ENCODE peak calls at places on chromosomes 7 and 10, in ten cellular contexts. One of them, this sample, is unnamed.
A peak's percentile ranks its signal among the peaks of the same experiment; 100 is the strongest.

GRCh38 chr10:80413152-80413996 is 5.0 kb downstream of the PRXL2A start:
- DNase-seq in activated CD8-positive, alpha-beta memory T cell treated with anti-CD3 and anti-CD28 coated beads for 48 hours: no peak
- DNase-seq in RWPE1: peak; percentile 68
- DNase-seq in AG04450: no peak
- DNase-seq in activated CD4-positive, alpha-beta T cell treated with anti-CD3 and anti-CD28 coated beads for 24 hours: no peak
- DNase-seq in LoVo: no peak
- DNase-seq in activated T-cell treated with anti-CD3 and anti-CD28 coated beads for 24 hours: no peak
- DNase-seq in astrocyte of the spinal cord: peak; percentile 60
- DNase-seq in mucosa of gallbladder: no peak
- DNase-seq in NCI-H524: peak; percentile 33
- DNase-seq in this sample: no peak

GRCh38 chr7:2018786-2019692 is 213.7 kb downstream of the MAD1L1 start:
- DNase-seq in LoVo: no peak
- DNase-seq in astrocyte of the spinal cord: peak; percentile 86
- DNase-seq in activated CD4-positive, alpha-beta T cell treated with anti-CD3 and anti-CD28 coated beads for 24 hours: no peak
- DNase-seq in activated CD8-positive, alpha-beta memory T cell treated with anti-CD3 and anti-CD28 coated beads for 48 hours: no peak
- DNase-seq in AG04450: peak; percentile 37
- DNase-seq in RWPE1: peak; percentile 50
- DNase-seq in NCI-H524: no peak
- DNase-seq in mucosa of gallbladder: no peak
- DNase-seq in activated T-cell treated with anti-CD3 and anti-CD28 coated beads for 24 hours: no peak
- DNase-seq in this sample: no peak

GRCh38 chr10:13990392-13990805 is 340.3 kb downstream of the FRMD4A start:
- DNase-seq in astrocyte of the spinal cord: no peak
- DNase-seq in NCI-H524: no peak
- DNase-seq in activated CD4-positive, alpha-beta T cell treated with anti-CD3 and anti-CD28 coated beads for 24 hours: no peak
- DNase-seq in RWPE1: no peak
- DNase-seq in activated T-cell treated with anti-CD3 and anti-CD28 coated beads for 24 hours: no peak
- DNase-seq in LoVo: no peak
- DNase-seq in AG04450: no peak
- DNase-seq in activated CD8-positive, alpha-beta memory T cell treated with anti-CD3 and anti-CD28 coated beads for 48 hours: no peak
- DNase-seq in mucosa of gallbladder: no peak
- DNase-seq in this sample: no peak

GRCh38 chr10:77542860-77543259 is 94.7 kb downstream of the KCNMA1 start:
- DNase-seq in mucosa of gallbladder: no peak
- DNase-seq in activated CD8-positive, alpha-beta memory T cell treated with anti-CD3 and anti-CD28 coated beads for 48 hours: no peak
- DNase-seq in activated T-cell treated with anti-CD3 and anti-CD28 coated beads for 24 hours: no peak
- DNase-seq in RWPE1: no peak
- DNase-seq in NCI-H524: no peak
- DNase-seq in AG04450: no peak
- DNase-seq in astrocyte of the spinal cord: no peak
- DNase-seq in LoVo: no peak
- DNase-seq in activated CD4-positive, alpha-beta T cell treated with anti-CD3 and anti-CD28 coated beads for 24 hours: no peak
- DNase-seq in this sample: no peak

GRCh38 chr7:95871078-95871848 is 98.9 kb downstream of the DYNC1I1 start:
- DNase-seq in activated CD4-positive, alpha-beta T cell treated with anti-CD3 and anti-CD28 coated beads for 24 hours: no peak
- DNase-seq in activated CD8-positive, alpha-beta memory T cell treated with anti-CD3 and anti-CD28 coated beads for 48 hours: no peak
- DNase-seq in NCI-H524: peak; percentile 65
- DNase-seq in RWPE1: peak; percentile 32
- DNase-seq in AG04450: peak; percentile 7
- DNase-seq in mucosa of gallbladder: peak; percentile 48
- DNase-seq in LoVo: peak; percentile 58
- DNase-seq in astrocyte of the spinal cord: peak; percentile 59
- DNase-seq in activated T-cell treated with anti-CD3 and anti-CD28 coated beads for 24 hours: no peak
- DNase-seq in this sample: peak; percentile 10

GRCh38 chr7:134625571-134625970 is 21.1 kb upstream of the BPGM start:
- DNase-seq in LoVo: no peak
- DNase-seq in AG04450: peak; percentile 76
- DNase-seq in NCI-H524: no peak
- DNase-seq in RWPE1: no peak
- DNase-seq in activated T-cell treated with anti-CD3 and anti-CD28 coated beads for 24 hours: no peak
- DNase-seq in mucosa of gallbladder: no peak
- DNase-seq in astrocyte of the spinal cord: peak; percentile 73
- DNase-seq in activated CD4-positive, alpha-beta T cell treated with anti-CD3 and anti-CD28 coated beads for 24 hours: no peak
- DNase-seq in activated CD8-positive, alpha-beta memory T cell treated with anti-CD3 and anti-CD28 coated beads for 48 hours: no peak
- DNase-seq in this sample: no peak

GRCh38 chr7:6403907-6404306 is 43.8 kb downstream of the DAGLB start:
- DNase-seq in LoVo: no peak
- DNase-seq in AG04450: no peak
- DNase-seq in astrocyte of the spinal cord: no peak
- DNase-seq in RWPE1: peak; percentile 60
- DNase-seq in NCI-H524: no peak
- DNase-seq in mucosa of gallbladder: no peak
- DNase-seq in activated T-cell treated with anti-CD3 and anti-CD28 coated beads for 24 hours: no peak
- DNase-seq in activated CD8-positive, alpha-beta memory T cell treated with anti-CD3 and anti-CD28 coated beads for 48 hours: no peak
- DNase-seq in activated CD4-positive, alpha-beta T cell treated with anti-CD3 and anti-CD28 coated beads for 24 hours: no peak
- DNase-seq in this sample: no peak

GRCh38 chr7:82164813-82165212 is 278.8 kb downstream of the CACNA2D1 start:
- DNase-seq in activated T-cell treated with anti-CD3 and anti-CD28 coated beads for 24 hours: no peak
- DNase-seq in NCI-H524: peak; percentile 62
- DNase-seq in activated CD4-positive, alpha-beta T cell treated with anti-CD3 and anti-CD28 coated beads for 24 hours: no peak
- DNase-seq in AG04450: peak; percentile 46
- DNase-seq in RWPE1: peak; percentile 4
- DNase-seq in mucosa of gallbladder: no peak
- DNase-seq in astrocyte of the spinal cord: peak; percentile 68
- DNase-seq in activated CD8-positive, alpha-beta memory T cell treated with anti-CD3 and anti-CD28 coated beads for 48 hours: no peak
- DNase-seq in LoVo: no peak
- DNase-seq in this sample: no peak

GRCh38 chr10:688621-689426 is 644 bp downstream of the DIP2C start:
- DNase-seq in RWPE1: no peak
- DNase-seq in activated CD4-positive, alpha-beta T cell treated with anti-CD3 and anti-CD28 coated beads for 24 hours: no peak
- DNase-seq in LoVo: no peak
- DNase-seq in activated T-cell treated with anti-CD3 and anti-CD28 coated beads for 24 hours: no peak
- DNase-seq in AG04450: no peak
- DNase-seq in mucosa of gallbladder: no peak
- DNase-seq in NCI-H524: no peak
- DNase-seq in activated CD8-positive, alpha-beta memory T cell treated with anti-CD3 and anti-CD28 coated beads for 48 hours: no peak
- DNase-seq in astrocyte of the spinal cord: peak; percentile 45
- DNase-seq in this sample: no peak

GRCh38 chr7:17706734-17707133 is 233.6 kb downstream of the SNX13 start:
- DNase-seq in activated CD4-positive, alpha-beta T cell treated with anti-CD3 and anti-CD28 coated beads for 24 hours: no peak
- DNase-seq in astrocyte of the spinal cord: peak; percentile 76
- DNase-seq in LoVo: peak; percentile 70
- DNase-seq in NCI-H524: peak; percentile 66
- DNase-seq in mucosa of gallbladder: peak; percentile 38
- DNase-seq in activated CD8-positive, alpha-beta memory T cell treated with anti-CD3 and anti-CD28 coated beads for 48 hours: no peak
- DNase-seq in activated T-cell treated with anti-CD3 and anti-CD28 coated beads for 24 hours: no peak
- DNase-seq in RWPE1: peak; percentile 68
- DNase-seq in AG04450: peak; percentile 18
- DNase-seq in this sample: peak; percentile 13

GRCh38 chr7:66205736-66206080 is 574 bp downstream of the TPST1 start:
- DNase-seq in activated CD4-positive, alpha-beta T cell treated with anti-CD3 and anti-CD28 coated beads for 24 hours: no peak
- DNase-seq in astrocyte of the spinal cord: no peak
- DNase-seq in LoVo: no peak
- DNase-seq in activated CD8-positive, alpha-beta memory T cell treated with anti-CD3 and anti-CD28 coated beads for 48 hours: no peak
- DNase-seq in RWPE1: peak; percentile 22
- DNase-seq in AG04450: no peak
- DNase-seq in activated T-cell treated with anti-CD3 and anti-CD28 coated beads for 24 hours: no peak
- DNase-seq in NCI-H524: peak; percentile 17
- DNase-seq in mucosa of gallbladder: no peak
- DNase-seq in this sample: no peak

GRCh38 chr10:49398000-49398861 is 2.3 kb upstream of the DRGX start:
- DNase-seq in mucosa of gallbladder: peak; percentile 55
- DNase-seq in NCI-H524: no peak
- DNase-seq in activated CD4-positive, alpha-beta T cell treated with anti-CD3 and anti-CD28 coated beads for 24 hours: peak; percentile 35
- DNase-seq in AG04450: no peak
- DNase-seq in activated T-cell treated with anti-CD3 and anti-CD28 coated beads for 24 hours: peak; percentile 30
- DNase-seq in activated CD8-positive, alpha-beta memory T cell treated with anti-CD3 and anti-CD28 coated beads for 48 hours: peak; percentile 35
- DNase-seq in RWPE1: peak; percentile 84
- DNase-seq in LoVo: no peak
- DNase-seq in astrocyte of the spinal cord: peak; percentile 41
- DNase-seq in this sample: peak; percentile 50

GRCh38 chr10:71222541-71223364 is 10.4 kb downstream of the UNC5B start:
- DNase-seq in AG04450: no peak
- DNase-seq in LoVo: no peak
- DNase-seq in activated T-cell treated with anti-CD3 and anti-CD28 coated beads for 24 hours: no peak
- DNase-seq in mucosa of gallbladder: no peak
- DNase-seq in NCI-H524: no peak
- DNase-seq in astrocyte of the spinal cord: peak; percentile 38
- DNase-seq in RWPE1: no peak
- DNase-seq in activated CD8-positive, alpha-beta memory T cell treated with anti-CD3 and anti-CD28 coated beads for 48 hours: no peak
- DNase-seq in activated CD4-positive, alpha-beta T cell treated with anti-CD3 and anti-CD28 coated beads for 24 hours: no peak
- DNase-seq in this sample: no peak

GRCh38 chr10:34333513-34333912 is 481.6 kb downstream of the PARD3 start:
- DNase-seq in mucosa of gallbladder: no peak
- DNase-seq in LoVo: no peak
- DNase-seq in activated CD8-positive, alpha-beta memory T cell treated with anti-CD3 and anti-CD28 coated beads for 48 hours: no peak
- DNase-seq in AG04450: peak; percentile 23
- DNase-seq in activated CD4-positive, alpha-beta T cell treated with anti-CD3 and anti-CD28 coated beads for 24 hours: no peak
- DNase-seq in astrocyte of the spinal cord: no peak
- DNase-seq in RWPE1: peak; percentile 11
- DNase-seq in NCI-H524: no peak
- DNase-seq in activated T-cell treated with anti-CD3 and anti-CD28 coated beads for 24 hours: no peak
- DNase-seq in this sample: no peak

GRCh38 chr10:3955954-3956617 is 171.1 kb upstream of the KLF6 start:
- DNase-seq in activated CD4-positive, alpha-beta T cell treated with anti-CD3 and anti-CD28 coated beads for 24 hours: no peak
- DNase-seq in astrocyte of the spinal cord: no peak
- DNase-seq in AG04450: no peak
- DNase-seq in mucosa of gallbladder: no peak
- DNase-seq in NCI-H524: no peak
- DNase-seq in RWPE1: no peak
- DNase-seq in LoVo: no peak
- DNase-seq in activated CD8-positive, alpha-beta memory T cell treated with anti-CD3 and anti-CD28 coated beads for 48 hours: no peak
- DNase-seq in activated T-cell treated with anti-CD3 and anti-CD28 coated beads for 24 hours: no peak
- DNase-seq in this sample: no peak

GRCh38 chr7:142010952-142011548 is 15.4 kb downstream of the MGAM start:
- DNase-seq in activated CD8-positive, alpha-beta memory T cell treated with anti-CD3 and anti-CD28 coated beads for 48 hours: no peak
- DNase-seq in activated T-cell treated with anti-CD3 and anti-CD28 coated beads for 24 hours: no peak
- DNase-seq in activated CD4-positive, alpha-beta T cell treated with anti-CD3 and anti-CD28 coated beads for 24 hours: no peak
- DNase-seq in AG04450: no peak
- DNase-seq in RWPE1: no peak
- DNase-seq in NCI-H524: no peak
- DNase-seq in astrocyte of the spinal cord: no peak
- DNase-seq in LoVo: peak; percentile 28
- DNase-seq in mucosa of gallbladder: no peak
- DNase-seq in this sample: no peak

GRCh38 chr7:30032310-30033125 is 4.3 kb downstream of the PLEKHA8 start:
- DNase-seq in NCI-H524: peak; percentile 28
- DNase-seq in AG04450: peak; percentile 68
- DNase-seq in mucosa of gallbladder: no peak
- DNase-seq in activated T-cell treated with anti-CD3 and anti-CD28 coated beads for 24 hours: no peak
- DNase-seq in activated CD8-positive, alpha-beta memory T cell treated with anti-CD3 and anti-CD28 coated beads for 48 hours: no peak
- DNase-seq in astrocyte of the spinal cord: peak; percentile 53
- DNase-seq in RWPE1: no peak
- DNase-seq in LoVo: no peak
- DNase-seq in activated CD4-positive, alpha-beta T cell treated with anti-CD3 and anti-CD28 coated beads for 24 hours: no peak
- DNase-seq in this sample: no peak

GRCh38 chr7:7869036-7869435 is 99.6 kb upstream of the GLCCI1 start:
- DNase-seq in RWPE1: no peak
- DNase-seq in activated T-cell treated with anti-CD3 and anti-CD28 coated beads for 24 hours: no peak
- DNase-seq in LoVo: no peak
- DNase-seq in astrocyte of the spinal cord: no peak
- DNase-seq in AG04450: no peak
- DNase-seq in mucosa of gallbladder: no peak
- DNase-seq in activated CD4-positive, alpha-beta T cell treated with anti-CD3 and anti-CD28 coated beads for 24 hours: no peak
- DNase-seq in NCI-H524: no peak
- DNase-seq in activated CD8-positive, alpha-beta memory T cell treated with anti-CD3 and anti-CD28 coated beads for 48 hours: no peak
- DNase-seq in this sample: no peak

GRCh38 chr10:23439452-23439919 is 611 bp downstream of the OTUD1 start:
- DNase-seq in LoVo: no peak
- DNase-seq in NCI-H524: no peak
- DNase-seq in activated T-cell treated with anti-CD3 and anti-CD28 coated beads for 24 hours: no peak
- DNase-seq in activated CD4-positive, alpha-beta T cell treated with anti-CD3 and anti-CD28 coated beads for 24 hours: no peak
- DNase-seq in AG04450: no peak
- DNase-seq in astrocyte of the spinal cord: no peak
- DNase-seq in RWPE1: peak; percentile 34
- DNase-seq in activated CD8-positive, alpha-beta memory T cell treated with anti-CD3 and anti-CD28 coated beads for 48 hours: peak; percentile 13
- DNase-seq in mucosa of gallbladder: no peak
- DNase-seq in this sample: no peak

GRCh38 chr7:33667261-33667660 is 238.1 kb upstream of the BMPER start:
- DNase-seq in activated CD4-positive, alpha-beta T cell treated with anti-CD3 and anti-CD28 coated beads for 24 hours: no peak
- DNase-seq in activated T-cell treated with anti-CD3 and anti-CD28 coated beads for 24 hours: no peak
- DNase-seq in NCI-H524: no peak
- DNase-seq in mucosa of gallbladder: no peak
- DNase-seq in activated CD8-positive, alpha-beta memory T cell treated with anti-CD3 and anti-CD28 coated beads for 48 hours: no peak
- DNase-seq in RWPE1: no peak
- DNase-seq in astrocyte of the spinal cord: peak; percentile 24
- DNase-seq in AG04450: no peak
- DNase-seq in LoVo: no peak
- DNase-seq in this sample: no peak

GRCh38 chr7:33806284-33807157 is 98.8 kb upstream of the BMPER start:
- DNase-seq in mucosa of gallbladder: no peak
- DNase-seq in activated T-cell treated with anti-CD3 and anti-CD28 coated beads for 24 hours: no peak
- DNase-seq in AG04450: no peak
- DNase-seq in activated CD8-positive, alpha-beta memory T cell treated with anti-CD3 and anti-CD28 coated beads for 48 hours: no peak
- DNase-seq in RWPE1: no peak
- DNase-seq in LoVo: no peak
- DNase-seq in activated CD4-positive, alpha-beta T cell treated with anti-CD3 and anti-CD28 coated beads for 24 hours: no peak
- DNase-seq in NCI-H524: no peak
- DNase-seq in astrocyte of the spinal cord: peak; percentile 27
- DNase-seq in this sample: no peak

GRCh38 chr10:122446668-122447410 is 7.6 kb upstream of the ARMS2 start:
- DNase-seq in RWPE1: no peak
- DNase-seq in activated CD8-positive, alpha-beta memory T cell treated with anti-CD3 and anti-CD28 coated beads for 48 hours: no peak
- DNase-seq in activated CD4-positive, alpha-beta T cell treated with anti-CD3 and anti-CD28 coated beads for 24 hours: no peak
- DNase-seq in AG04450: no peak
- DNase-seq in astrocyte of the spinal cord: peak; percentile 20
- DNase-seq in mucosa of gallbladder: no peak
- DNase-seq in NCI-H524: no peak
- DNase-seq in LoVo: no peak
- DNase-seq in activated T-cell treated with anti-CD3 and anti-CD28 coated beads for 24 hours: no peak
- DNase-seq in this sample: no peak

GRCh38 chr7:24337180-24337579 is 53.2 kb downstream of the NPY start:
- DNase-seq in activated CD4-positive, alpha-beta T cell treated with anti-CD3 and anti-CD28 coated beads for 24 hours: no peak
- DNase-seq in astrocyte of the spinal cord: no peak
- DNase-seq in AG04450: no peak
- DNase-seq in mucosa of gallbladder: no peak
- DNase-seq in LoVo: no peak
- DNase-seq in activated T-cell treated with anti-CD3 and anti-CD28 coated beads for 24 hours: no peak
- DNase-seq in NCI-H524: no peak
- DNase-seq in activated CD8-positive, alpha-beta memory T cell treated with anti-CD3 and anti-CD28 coated beads for 48 hours: no peak
- DNase-seq in RWPE1: no peak
- DNase-seq in this sample: no peak

GRCh38 chr7:94662548-94662947 is 6.6 kb upstream of the SGCE start:
- DNase-seq in astrocyte of the spinal cord: no peak
- DNase-seq in activated CD4-positive, alpha-beta T cell treated with anti-CD3 and anti-CD28 coated beads for 24 hours: no peak
- DNase-seq in RWPE1: no peak
- DNase-seq in activated CD8-positive, alpha-beta memory T cell treated with anti-CD3 and anti-CD28 coated beads for 48 hours: no peak
- DNase-seq in activated T-cell treated with anti-CD3 and anti-CD28 coated beads for 24 hours: no peak
- DNase-seq in mucosa of gallbladder: no peak
- DNase-seq in NCI-H524: no peak
- DNase-seq in AG04450: no peak
- DNase-seq in LoVo: no peak
- DNase-seq in this sample: no peak

GRCh38 chr7:151736403-151736909 is 140.5 kb downstream of the PRKAG2 start:
- DNase-seq in activated CD8-positive, alpha-beta memory T cell treated with anti-CD3 and anti-CD28 coated beads for 48 hours: no peak
- DNase-seq in LoVo: peak; percentile 68
- DNase-seq in activated CD4-positive, alpha-beta T cell treated with anti-CD3 and anti-CD28 coated beads for 24 hours: no peak
- DNase-seq in AG04450: peak; percentile 92
- DNase-seq in RWPE1: peak; percentile 76
- DNase-seq in mucosa of gallbladder: peak; percentile 73
- DNase-seq in activated T-cell treated with anti-CD3 and anti-CD28 coated beads for 24 hours: no peak
- DNase-seq in NCI-H524: peak; percentile 81
- DNase-seq in astrocyte of the spinal cord: peak; percentile 97
- DNase-seq in this sample: no peak

GRCh38 chr10:86411281-86411841 is 44.8 kb upstream of the GRID1 start:
- DNase-seq in NCI-H524: no peak
- DNase-seq in activated CD4-positive, alpha-beta T cell treated with anti-CD3 and anti-CD28 coated beads for 24 hours: no peak
- DNase-seq in activated CD8-positive, alpha-beta memory T cell treated with anti-CD3 and anti-CD28 coated beads for 48 hours: no peak
- DNase-seq in AG04450: peak; percentile 46
- DNase-seq in mucosa of gallbladder: peak; percentile 29
- DNase-seq in astrocyte of the spinal cord: peak; percentile 73
- DNase-seq in activated T-cell treated with anti-CD3 and anti-CD28 coated beads for 24 hours: no peak
- DNase-seq in RWPE1: no peak
- DNase-seq in LoVo: no peak
- DNase-seq in this sample: no peak

GRCh38 chr7:51029586-51030230 is 247.0 kb upstream of the GRB10 start:
- DNase-seq in astrocyte of the spinal cord: peak; percentile 87
- DNase-seq in activated CD4-positive, alpha-beta T cell treated with anti-CD3 and anti-CD28 coated beads for 24 hours: no peak
- DNase-seq in mucosa of gallbladder: no peak
- DNase-seq in RWPE1: peak; percentile 39
- DNase-seq in AG04450: peak; percentile 74
- DNase-seq in LoVo: no peak
- DNase-seq in NCI-H524: no peak
- DNase-seq in activated T-cell treated with anti-CD3 and anti-CD28 coated beads for 24 hours: no peak
- DNase-seq in activated CD8-positive, alpha-beta memory T cell treated with anti-CD3 and anti-CD28 coated beads for 48 hours: no peak
- DNase-seq in this sample: no peak

GRCh38 chr7:50416509-50417299 is 33.4 kb downstream of the FIGNL1 start:
- DNase-seq in activated CD4-positive, alpha-beta T cell treated with anti-CD3 and anti-CD28 coated beads for 24 hours: no peak
- DNase-seq in NCI-H524: no peak
- DNase-seq in LoVo: no peak
- DNase-seq in activated T-cell treated with anti-CD3 and anti-CD28 coated beads for 24 hours: no peak
- DNase-seq in mucosa of gallbladder: no peak
- DNase-seq in RWPE1: no peak
- DNase-seq in astrocyte of the spinal cord: no peak
- DNase-seq in AG04450: no peak
- DNase-seq in activated CD8-positive, alpha-beta memory T cell treated with anti-CD3 and anti-CD28 coated beads for 48 hours: no peak
- DNase-seq in this sample: peak; percentile 53